ENCODE peak calls at places on chromosomes 3 and 15, in ten cellular contexts. X is aorta, M is tibial artery, R is cardiac muscle cell, S is psoas muscle, V is PC-9, N is Panc1, U is esophagus squamous epithelium, T is BJ, W is ovary. Q is an unnamed sample.

GRCh38 chr3:130340766-130341165 is 4.7 kb upstream of the COL6A5 start:
- DNase-seq in X (no peak), M (no peak), R (no peak), S (no peak), V (no peak), N (no peak), U (no peak), T (no peak), W (no peak), Q (no peak)

GRCh38 chr3:16040991-16041390 is 133.5 kb upstream of the GALNT15 start:
- DNase-seq in X (no peak), M (no peak), R (no peak), S (no peak), V (no peak), N (no peak), U (no peak), T (no peak), W (no peak), Q (no peak)

GRCh38 chr3:50268703-50269451 is at the start of gene SEMA3B:
- DNase-seq in X (peak; percentile 93), M (peak; percentile 63), R (no peak), S (peak; percentile 66), V (peak; percentile 86), N (no peak), U (no peak), T (peak; percentile 31), W (peak; percentile 74), Q (no peak)

GRCh38 chr3:45088543-45088942 is 57.6 kb downstream of the CDCP1 start:
- DNase-seq in X (no peak), M (no peak), R (no peak), S (no peak), V (no peak), N (no peak), U (no peak), T (no peak), W (no peak), Q (no peak)

GRCh38 chr3:32257641-32258438 is 19.4 kb downstream of the CMTM8 start:
- DNase-seq in X (no peak), M (no peak), R (no peak), S (no peak), V (peak; percentile 40), N (no peak), U (no peak), T (no peak), W (no peak), Q (no peak)

GRCh38 chr15:68640791-68641331 is 62.1 kb downstream of the CORO2B start:
- DNase-seq in X (no peak), M (no peak), R (peak; percentile 14), S (no peak), V (no peak), N (no peak), U (no peak), T (no peak), W (peak; percentile 86), Q (peak; percentile 64)

GRCh38 chr3:146513386-146514051 is 30.9 kb downstream of the PLSCR1 start:
- DNase-seq in X (no peak), M (no peak), R (no peak), S (no peak), V (no peak), N (no peak), U (no peak), T (no peak), W (no peak), Q (no peak)

GRCh38 chr3:58386966-58387365 is 46.7 kb downstream of the PDHB start:
- DNase-seq in X (no peak), M (peak; percentile 39), R (peak; percentile 31), S (no peak), V (no peak), N (no peak), U (no peak), T (peak; percentile 29), W (no peak), Q (no peak)

GRCh38 chr3:151367448-151367847 is 17.1 kb downstream of the P2RY12 start:
- DNase-seq in X (no peak), M (no peak), R (no peak), S (no peak), V (no peak), N (no peak), U (no peak), T (no peak), W (no peak), Q (no peak)

GRCh38 chr3:151366993-151367392 is 17.6 kb downstream of the P2RY12 start:
- DNase-seq in X (no peak), M (no peak), R (no peak), S (no peak), V (no peak), N (no peak), U (no peak), T (no peak), W (no peak), Q (no peak)

GRCh38 chr3:151377768-151378385 is 6.7 kb downstream of the P2RY12 start:
- DNase-seq in X (no peak), M (no peak), R (no peak), S (no peak), V (no peak), N (no peak), U (no peak), T (no peak), W (no peak), Q (no peak)

GRCh38 chr3:151371531-151371930 is 13.0 kb downstream of the P2RY12 start:
- DNase-seq in X (no peak), M (no peak), R (no peak), S (no peak), V (no peak), N (no peak), U (no peak), T (no peak), W (no peak), Q (no peak)

GRCh38 chr3:151372063-151372820 is 12.3 kb downstream of the P2RY12 start:
- DNase-seq in X (no peak), M (no peak), R (no peak), S (no peak), V (no peak), N (no peak), U (no peak), T (no peak), W (no peak), Q (no peak)
- H3K36me3 ChIP-seq in X (no peaks in the 10 kb centered on the region), M (no peaks in the 10 kb centered on the region), R (no peaks in the 10 kb centered on the region), S (no peaks in the 10 kb centered on the region), V (no peaks in the 10 kb centered on the region), N (no peaks in the 10 kb centered on the region), U (no peaks in the 10 kb centered on the region), T (no peaks in the 10 kb centered on the region), W (no peaks in the 10 kb centered on the region), Q (no peaks in the 10 kb centered on the region)

DNA sequence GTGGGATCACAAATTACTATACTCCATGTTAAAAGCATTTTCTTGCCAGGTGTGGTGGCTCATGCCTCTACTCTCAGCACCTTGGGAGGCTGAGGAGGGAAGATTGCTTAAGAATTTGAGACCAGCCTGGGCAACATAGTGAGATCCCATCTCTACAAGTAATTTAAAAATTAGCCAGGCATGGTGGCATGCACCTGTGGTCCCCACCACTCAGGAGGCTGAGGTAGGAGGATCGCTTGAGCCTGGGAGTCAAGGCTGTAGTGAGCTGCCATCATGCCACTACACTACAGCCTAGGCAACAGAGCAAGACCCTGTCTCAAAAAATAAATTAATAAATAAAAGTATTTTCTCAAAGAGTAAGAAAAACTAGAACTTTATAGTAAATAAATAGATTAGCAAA is 22.9 kb upstream of the ABHD10 start:
- DNase-seq in X (no peak), M (no peak), R (no peak), S (no peak), V (no peak), N (no peak), U (no peak), T (no peak), W (no peak), Q (no peak)
- H3K36me3 ChIP-seq in X (peaks cover 1% of the 10 kb centered on the region), M (peaks cover 31% of the 10 kb centered on the region), R (no peaks in the 10 kb centered on the region), S (no peaks in the 10 kb centered on the region), V (peaks cover 59% of the 10 kb centered on the region), N (no peaks in the 10 kb centered on the region), U (no peaks in the 10 kb centered on the region), T (peaks cover 16% of the 10 kb centered on the region), W (no peaks in the 10 kb centered on the region), Q (peaks cover 20% of the 10 kb centered on the region)

DNA sequence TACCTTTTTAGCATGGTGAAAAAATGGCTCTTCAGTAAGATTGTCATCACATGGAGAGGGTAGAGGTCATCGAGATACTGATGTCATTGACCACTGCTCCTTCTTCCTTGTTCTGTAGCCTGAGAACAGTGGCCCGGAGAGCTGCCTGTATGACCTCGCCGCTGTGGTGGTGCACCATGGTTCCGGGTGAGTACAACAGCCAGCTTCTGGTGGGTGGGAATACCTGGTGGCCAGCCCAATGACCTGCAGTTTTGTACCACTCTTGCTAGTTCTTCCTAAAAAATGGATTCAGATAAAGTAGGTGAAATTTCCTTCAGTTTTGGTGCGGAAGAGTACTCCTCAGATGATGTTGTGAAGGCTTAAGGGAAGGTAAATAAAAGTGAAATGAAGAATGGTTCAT is 8.4 kb upstream of the FBXL22 start:
- DNase-seq in X (no peak), M (no peak), R (no peak), S (no peak), V (no peak), N (no peak), U (no peak), T (no peak), W (no peak), Q (no peak)
- H3K36me3 ChIP-seq in X (peaks cover 4% of the 10 kb centered on the region), M (peaks cover 60% of the 10 kb centered on the region), R (peaks cover 26% of the 10 kb centered on the region), S (peaks cover 6% of the 10 kb centered on the region), V (peaks cover 7% of the 10 kb centered on the region), N (peaks cover 22% of the 10 kb centered on the region), U (peaks cover 5% of the 10 kb centered on the region), T (peaks cover 11% of the 10 kb centered on the region), W (no peaks in the 10 kb centered on the region), Q (peaks cover 67% of the 10 kb centered on the region)

GRCh38 chr15:42286445-42287029 is 13.3 kb upstream of the TMEM87A start:
- DNase-seq in X (no peak), M (no peak), R (no peak), S (no peak), V (no peak), N (no peak), U (no peak), T (no peak), W (no peak), Q (no peak)

GRCh38 chr15:42285042-42285441 is 11.8 kb upstream of the TMEM87A start:
- DNase-seq in X (no peak), M (no peak), R (no peak), S (no peak), V (no peak), N (no peak), U (no peak), T (no peak), W (no peak), Q (no peak)

GRCh38 chr15:42282926-42283325 is 9.7 kb upstream of the TMEM87A start:
- DNase-seq in X (no peak), M (no peak), R (no peak), S (no peak), V (no peak), N (no peak), U (no peak), T (no peak), W (no peak), Q (no peak)

GRCh38 chr15:42283671-42284070 is 10.4 kb upstream of the TMEM87A start:
- DNase-seq in X (no peak), M (no peak), R (no peak), S (no peak), V (no peak), N (no peak), U (no peak), T (no peak), W (no peak), Q (no peak)

DNA sequence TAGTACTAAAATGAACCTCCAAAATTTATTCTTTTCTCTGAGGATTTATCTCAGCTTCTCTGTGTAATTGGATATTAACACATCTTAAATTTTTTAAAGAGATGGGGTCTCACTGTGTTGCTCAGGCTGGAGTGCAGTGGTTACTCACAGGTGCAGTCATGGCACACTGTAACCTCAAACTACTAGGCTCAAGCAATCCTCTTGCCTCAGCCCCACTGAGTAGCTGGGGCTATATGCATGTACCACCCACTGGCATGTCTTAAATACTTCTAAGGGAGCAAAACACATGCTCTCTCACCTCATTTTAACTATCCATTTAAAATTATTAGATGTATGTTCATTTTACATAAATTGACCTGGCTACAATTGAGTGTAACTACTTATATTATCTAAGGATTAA is 11.3 kb upstream of the TMEM87A start:
- DNase-seq in X (no peak), M (no peak), R (no peak), S (no peak), V (no peak), N (no peak), U (no peak), T (no peak), W (no peak), Q (no peak)
- H3K36me3 ChIP-seq in X (peaks cover 9% of the 10 kb centered on the region), M (peaks cover 50% of the 10 kb centered on the region), R (peaks cover 3% of the 10 kb centered on the region), S (peaks cover 6% of the 10 kb centered on the region), V (no peaks in the 10 kb centered on the region), N (no peaks in the 10 kb centered on the region), U (no peaks in the 10 kb centered on the region), T (peaks cover under 1% of the 10 kb centered on the region), W (no peaks in the 10 kb centered on the region), Q (peaks cover 25% of the 10 kb centered on the region)